ENCODE peak calls at places on chromosomes 5 and 9, in five cellular contexts. A, L, P, S and T are unnamed samples.

GRCh38 chr5:41154491-41154890 is 58.8 kb downstream of the C6 start:
- DNase-seq in A (no peak), L (no peak), P (no peak), S (no peak), T (no peak)

GRCh38 chr9:77927265-77927664 is 104.3 kb downstream of the GNAQ start:
- DNase-seq in A (peak; percentile 45), L (no peak), P (no peak), S (no peak), T (peak; percentile 25)

GRCh38 chr9:136311433-136312375 is 7.8 kb upstream of the CCDC187 start:
- DNase-seq in A (no peak), L (no peak), P (no peak), S (no peak), T (no peak)

GRCh38 chr9:26043431-26043830 is 365.2 kb upstream of the TUSC1 start:
- DNase-seq in A (no peak), L (no peak), P (peak; percentile 74), S (peak; percentile 24), T (no peak)

GRCh38 chr5:67289763-67290521 is 93.3 kb upstream of the CD180 start:
- DNase-seq in A (no peak), L (no peak), P (no peak), S (no peak), T (no peak)

GRCh38 chr5:74641014-74641777 is 668 bp upstream of the ENC1 start:
- DNase-seq in A (peak; percentile 64), L (no peak), P (peak; percentile 86), S (peak; percentile 84), T (peak; percentile 87)

GRCh38 chr5:95068952-95069351 is 215.9 kb downstream of the MCTP1 start:
- DNase-seq in A (no peak), L (no peak), P (no peak), S (no peak), T (no peak)

GRCh38 chr5:31226651-31227050 is 33.2 kb downstream of the CDH6 start:
- DNase-seq in A (no peak), L (no peak), P (no peak), S (no peak), T (no peak)

GRCh38 chr5:170660531-170660930 is 123.0 kb upstream of the GABRP start:
- DNase-seq in A (no peak), L (no peak), P (no peak), S (no peak), T (no peak)

GRCh38 chr5:136087961-136088871 is 44.4 kb upstream of the SMAD5 start:
- DNase-seq in A (peak; percentile 36), L (no peak), P (no peak), S (no peak), T (no peak)

GRCh38 chr5:136053336-136054121 is 24.7 kb downstream of the TGFBI start:
- DNase-seq in A (peak; percentile 97), L (no peak), P (peak; percentile 89), S (no peak), T (peak; percentile 96)

GRCh38 chr5:81962041-81962440 is 9.8 kb upstream of the ATG10 start:
- DNase-seq in A (no peak), L (no peak), P (no peak), S (no peak), T (no peak)

GRCh38 chr5:65809817-65810531 is 88.0 kb downstream of the NLN start:
- DNase-seq in A (peak; percentile 62), L (no peak), P (no peak), S (no peak), T (no peak)

GRCh38 chr5:178230879-178231735 is 1.5 kb downstream of the PHYKPL start:
- DNase-seq in A (peak; percentile 51), L (no peak), P (no peak), S (no peak), T (peak; percentile 65)
- H3K27ac ChIP-seq in A (no peak overlapping the region), L (no peak overlapping the region), P (no peak overlapping the region), S (no peak overlapping the region), T (no peak overlapping the region)

GRCh38 chr5:139731281-139731680 is 64.3 kb upstream of the PSD2 start:
- DNase-seq in A (no peak), L (no peak), P (no peak), S (no peak), T (no peak)

GRCh38 chr5:139732019-139732418 is 63.6 kb upstream of the PSD2 start:
- DNase-seq in A (no peak), L (no peak), P (no peak), S (no peak), T (no peak)

GRCh38 chr5:139733698-139734491 is 61.7 kb upstream of the PSD2 start:
- DNase-seq in A (no peak), L (no peak), P (no peak), S (no peak), T (no peak)

GRCh38 chr5:139733289-139733688 is 62.3 kb upstream of the PSD2 start:
- DNase-seq in A (no peak), L (no peak), P (no peak), S (no peak), T (no peak)

DNA sequence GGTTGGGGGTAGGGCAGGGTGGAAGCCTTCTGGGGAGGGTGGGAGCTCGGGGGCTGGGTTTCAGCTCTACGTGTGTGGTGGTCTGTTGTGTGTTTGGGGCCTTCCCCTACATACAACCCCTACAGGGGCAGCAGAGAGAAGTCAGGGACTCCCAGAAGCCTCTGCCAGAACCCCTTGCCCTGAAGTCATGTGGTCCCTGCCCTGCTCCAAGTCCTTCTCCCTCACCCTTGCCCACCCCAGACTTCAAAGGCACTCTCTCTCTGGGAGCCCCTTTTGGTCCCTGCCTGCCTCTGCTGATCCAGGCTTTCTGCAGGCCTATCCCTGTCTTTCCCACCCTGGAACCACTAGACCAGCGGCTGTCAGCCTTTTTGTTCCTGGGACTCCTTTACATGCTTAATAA is 61.1 kb upstream of the PSD2 start:
- DNase-seq in A (no peak), L (no peak), P (no peak), S (no peak), T (no peak)
- H2BK120ac ChIP-seq in A (no peak overlapping the region), L (no peak overlapping the region), P (no peak overlapping the region), S (no peak overlapping the region), T (no peak overlapping the region)

GRCh38 chr9:33510264-33511183 is 13.5 kb upstream of the ANKRD18B start:
- DNase-seq in A (peak; percentile 62), L (no peak), P (peak; percentile 76), S (peak; percentile 64), T (peak; percentile 84)
- H3K27ac ChIP-seq in A (peak overlapping the region; percentile 99), L (no peak overlapping the region), P (no peak overlapping the region), S (no peak overlapping the region), T (peak overlapping the region; percentile 81)

DNA sequence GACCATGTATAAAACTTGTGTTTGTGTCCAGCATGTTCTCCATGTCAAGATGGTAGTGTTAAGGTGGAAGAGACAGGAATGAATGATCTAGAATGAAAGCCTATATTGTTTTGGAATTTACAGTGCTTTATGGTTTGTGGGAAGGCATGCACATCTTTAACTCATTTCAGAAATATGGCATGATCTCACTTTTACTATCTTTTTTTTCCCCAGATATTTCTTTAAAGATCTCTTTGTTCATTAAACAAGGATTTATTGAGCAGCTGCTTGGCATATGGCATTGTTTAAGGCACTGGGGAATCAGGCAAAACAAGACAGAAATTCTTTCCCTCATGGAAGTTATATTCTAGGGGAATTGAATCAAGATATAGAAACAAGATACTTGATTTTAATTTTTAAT is 51.7 kb downstream of the SLC12A2 start:
- DNase-seq in A (peak; percentile 30), L (no peak), P (no peak), S (no peak), T (no peak)
- H2BK120ac ChIP-seq in A (no peak overlapping the region), L (no peak overlapping the region), P (no peak overlapping the region), S (no peak overlapping the region), T (no peak overlapping the region)

DNA sequence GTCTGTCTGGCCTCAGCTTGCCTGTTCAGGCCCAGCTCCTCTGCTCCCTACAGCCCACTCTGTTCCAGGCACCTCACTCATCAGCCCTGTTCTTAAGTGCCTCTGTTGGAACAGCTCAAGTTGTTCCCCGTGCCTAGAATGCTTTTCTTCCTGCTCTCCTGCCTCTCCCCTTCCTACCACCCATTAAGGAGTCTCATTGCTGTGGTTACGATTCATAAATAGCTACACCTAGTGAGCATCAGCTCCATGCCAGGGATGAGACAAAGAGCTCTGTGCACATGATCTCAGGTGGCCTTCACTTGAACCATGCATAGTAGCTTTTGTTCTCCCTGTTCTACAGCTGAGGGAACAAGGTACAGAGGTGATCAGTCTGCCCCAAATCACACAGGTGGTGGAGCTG is 54.3 kb downstream of the PSD2 start:
- DNase-seq in A (no peak), L (no peak), P (no peak), S (no peak), T (no peak)
- H3K27ac ChIP-seq in A (no peak overlapping the region), L (no peak overlapping the region), P (no peak overlapping the region), S (no peak overlapping the region), T (no peak overlapping the region)